ENCODE peak calls at places on chromosome 19, in eight cellular contexts. C is AG09309, N is lower leg skin, M is cardiac muscle cell, U is cardiac fibroblast, Z is astrocyte of the cerebellum, Y is adrenal gland, T is fibroblast of mammary gland. R is an unnamed sample.

GRCh38 chr19:38736036-38736412 is 8.2 kb downstream of the CAPN12 start:
- DNase-seq in Y (peak; percentile 75), U (no peak), N (peak; percentile 26), M (peak; percentile 75), C (no peak), Z (no peak), T (peak; percentile 15), R (no peak)

GRCh38 chr19:56838930-56839664 is 1.4 kb downstream of the PEG3 start:
- DNase-seq in U (peak; percentile 31), M (no peak), Y (peak; percentile 99), T (peak; percentile 89), Z (peak; percentile 72), C (no peak), N (peak; percentile 92), R (peak; percentile 97)

GRCh38 chr19:34844254-34844653 is 71.2 kb upstream of the ZNF599 start:
- DNase-seq in U (no peak), N (no peak), Y (no peak), C (no peak), T (no peak), Z (no peak), M (no peak), R (no peak)

GRCh38 chr19:50344661-50345318 is 15.6 kb upstream of the KCNC3 start:
- DNase-seq in M (no peak), C (no peak), Y (no peak), T (no peak), N (no peak), U (no peak), Z (no peak), R (no peak)

GRCh38 chr19:45906221-45906620 is 3.8 kb upstream of the MYPOP start:
- DNase-seq in U (peak; percentile 79), C (no peak), Y (no peak), T (peak; percentile 84), Z (no peak), M (no peak), N (no peak), R (no peak)

GRCh38 chr19:5677156-5677555 is 3.2 kb downstream of the MICOS13 start:
- DNase-seq in Y (no peak), N (no peak), Z (no peak), T (no peak), U (no peak), M (no peak), C (no peak), R (no peak)

GRCh38 chr19:38529610-38530009 is 88.1 kb downstream of the MAP4K1 start:
- DNase-seq in Z (no peak), N (no peak), M (no peak), U (no peak), T (no peak), Y (no peak), C (no peak), R (no peak)

GRCh38 chr19:53076984-53077383 is 26.2 kb downstream of the ZNF160 start:
- DNase-seq in U (peak; percentile 70), Y (peak; percentile 87), Z (no peak), N (no peak), T (peak; percentile 40), M (peak; percentile 81), C (no peak), R (no peak)

GRCh38 chr19:6464070-6464873 is at the start of gene CRB3:
- DNase-seq in C (no peak), Y (no peak), M (no peak), U (no peak), T (no peak), N (peak; percentile 69), Z (no peak), R (peak; percentile 71)

GRCh38 chr19:30906871-30907270 is 442.4 kb downstream of the TSHZ3 start:
- DNase-seq in N (no peak), M (no peak), C (no peak), Z (no peak), Y (no peak), U (no peak), T (no peak), R (no peak)

GRCh38 chr19:49256691-49257090 is 68.3 kb downstream of the SLC6A16 start:
- DNase-seq in C (no peak), Y (no peak), T (no peak), M (no peak), N (no peak), U (no peak), Z (no peak), R (no peak)

GRCh38 chr19:11798391-11799296 is at the start of gene ZNF491:
- DNase-seq in U (peak; percentile 87), N (peak; percentile 89), Z (peak; percentile 67), Y (peak; percentile 96), C (peak; percentile 56), M (peak; percentile 96), T (peak; percentile 83), R (peak; percentile 63)

GRCh38 chr19:741506-742131 is 9.3 kb upstream of the MISP start:
- DNase-seq in M (peak; percentile 33), N (no peak), T (no peak), U (no peak), Y (no peak), Z (no peak), C (no peak), R (no peak)

GRCh38 chr19:28694812-28695211 is 518.1 kb downstream of the UQCRFS1 start:
- DNase-seq in C (no peak), U (no peak), M (no peak), Y (no peak), N (no peak), Z (no peak), T (no peak), R (no peak)

GRCh38 chr19:46413262-46414031 is at the start of gene CCDC8:
- DNase-seq in Z (peak; percentile 80), M (peak; percentile 99), T (peak; percentile 95), Y (peak; percentile 94), U (peak; percentile 85), N (no peak), C (peak; percentile 64), R (no peak)

GRCh38 chr19:40192758-40193586 is 1.7 kb downstream of the MAP3K10 start:
- DNase-seq in T (no peak), N (no peak), U (no peak), C (no peak), Z (no peak), M (no peak), Y (no peak), R (no peak)
- H3K4me3 ChIP-seq in T (no peak overlapping the region), N (no peak overlapping the region), U (no peak overlapping the region), C (peak overlapping the region; percentile 81), Z (peak overlapping the region; percentile 92), M (no peak overlapping the region), Y (no peak overlapping the region), R (no peak overlapping the region)

GRCh38 chr19:10708261-10708660 is 7.0 kb downstream of the QTRT1 start:
- DNase-seq in C (no peak), Z (no peak), Y (no peak), T (no peak), U (no peak), N (no peak), M (no peak), R (no peak)

GRCh38 chr19:10707440-10707839 is 6.2 kb downstream of the QTRT1 start:
- DNase-seq in N (no peak), C (no peak), U (no peak), M (no peak), Z (no peak), T (no peak), Y (no peak), R (no peak)

GRCh38 chr19:10712754-10713153 is 5.1 kb upstream of the DNM2 start:
- DNase-seq in Z (no peak), M (no peak), U (no peak), N (no peak), Y (no peak), C (no peak), T (no peak), R (no peak)

GRCh38 chr19:10713317-10713716 is 4.6 kb upstream of the DNM2 start:
- DNase-seq in T (no peak), U (no peak), N (no peak), Y (peak; percentile 23), C (no peak), M (no peak), Z (no peak), R (no peak)

GRCh38 chr19:10712041-10712440 is 5.8 kb upstream of the DNM2 start:
- DNase-seq in U (no peak), T (no peak), Z (no peak), M (no peak), N (no peak), Y (peak; percentile 35), C (no peak), R (no peak)
- TF ChIP-seq CTCF in U (no peak), T (no peak), Z (no peak), M (no peak), N (no peak), Y (no peak), C (no peak), R (no peak)

DNA sequence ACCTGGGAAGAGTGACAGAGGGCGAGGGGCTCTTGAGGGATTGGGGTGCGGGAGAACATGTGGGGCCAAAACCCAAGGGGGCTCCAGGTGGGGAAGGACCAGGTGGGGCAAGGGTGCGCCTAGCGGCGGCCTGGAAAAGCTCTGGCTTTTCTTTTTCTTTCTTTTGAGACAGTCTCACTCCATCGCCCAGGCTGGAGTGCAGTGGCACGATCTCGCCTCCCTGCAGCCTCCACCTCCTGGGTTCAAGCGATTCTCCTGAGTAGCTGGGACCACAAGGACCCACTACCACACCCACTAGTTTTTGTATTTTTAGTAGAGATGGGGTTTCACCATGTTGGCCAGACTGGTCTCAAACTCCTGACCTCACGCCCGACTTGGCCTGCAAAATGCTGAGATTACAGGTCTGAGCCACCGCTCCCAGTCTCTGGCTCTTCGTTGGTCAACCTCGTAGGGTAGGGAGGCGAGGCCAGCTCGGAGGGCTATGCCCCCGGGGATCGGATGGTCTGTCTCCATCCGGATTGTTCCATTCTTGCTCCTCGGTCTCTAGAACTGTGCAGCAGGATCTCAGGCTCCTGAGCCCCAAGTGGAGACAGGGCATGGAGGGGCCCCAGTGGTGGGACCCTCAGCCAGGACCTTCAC is 3.7 kb downstream of the GADD45B start:
- DNase-seq in M (no peak), N (no peak), U (peak; percentile 72), T (no peak), C (no peak), Y (no peak), Z (no peak), R (no peak)
- H3K4me3 ChIP-seq in M (no peak overlapping the region), N (no peak overlapping the region), U (no peak overlapping the region), T (no peak overlapping the region), C (peak overlapping the region; percentile 99), Y (no peak overlapping the region), Z (no peak overlapping the region), R (no peak overlapping the region)

GRCh38 chr19:19113040-19113541 is 25.2 kb downstream of the TMEM161A start:
- DNase-seq in N (no peak), T (peak; percentile 62), C (no peak), M (peak; percentile 82), Z (no peak), Y (no peak), U (peak; percentile 50), R (no peak)
- TF ChIP-seq CTCF in N (no peak), T (no peak), C (no peak), M (peak; percentile 12), Z (no peak), Y (no peak), U (no peak), R (no peak)

GRCh38 chr19:16824658-16825311 is 4.4 kb upstream of the SIN3B start:
- DNase-seq in N (no peak), Z (no peak), Y (peak; percentile 34), U (peak; percentile 49), C (peak; percentile 33), T (peak; percentile 52), M (no peak), R (no peak)
- H3K4me3 ChIP-seq in N (no peak overlapping the region), Z (peak overlapping the region; percentile 35), Y (no peak overlapping the region), U (peak overlapping the region; percentile 39), C (peak overlapping the region; percentile 27), T (peak overlapping the region; percentile 38), M (no peak overlapping the region), R (peak overlapping the region; percentile 42)

R was measured in LNCaP clone FGC.